ENCODE peak calls at places on chromosome 19, in seven cellular contexts. T is mesenchymal stem cell, J is H9, N is neuronal stem cell, D is H1, F is IMR-90, P is trophoblast cell. L is an unnamed sample. For H3K27me3, the result is how much of the 10 kb centered on the place peaks cover.

GRCh38 chr19:44455100-44455499 is 6.8 kb upstream of the ZNF229 start:
- DNase-seq in T (no peak), J (no peak), N (no peak), D (no peak), F (no peak), P (no peak), L (no peak)

GRCh38 chr19:6521718-6522646 is 8.8 kb upstream of the TNFSF9 start:
- DNase-seq in T (no peak), J (no peak), N (no peak), D (no peak), F (no peak), P (no peak), L (peak)

GRCh38 chr19:31285744-31286143 is 63.5 kb downstream of the TSHZ3 start:
- DNase-seq in T (peak), J (no peak), N (no peak), D (no peak), F (peak), P (no peak), L (no peak)

GRCh38 chr19:52219611-52220010 is 29.8 kb downstream of the PPP2R1A start:
- DNase-seq in T (no peak), J (no peak), N (no peak), D (no peak), F (no peak), P (no peak), L (no peak)

GRCh38 chr19:44891016-44891882 is at the start of gene TOMM40:
- DNase-seq in T (peak), J (no peak), N (no peak), D (no peak), F (peak), P (no peak), L (peak)

GRCh38 chr19:6087074-6087506 is 23.2 kb downstream of the RFX2 start:
- DNase-seq in T (no peak), J (no peak), N (peak), D (no peak), F (no peak), P (peak), L (peak)

GRCh38 chr19:29533578-29534544 is 8.1 kb downstream of the VSTM2B start:
- DNase-seq in T (no peak), J (peak), N (no peak), D (no peak), F (no peak), P (no peak), L (no peak)

GRCh38 chr19:35027851-35028599 is 2.2 kb upstream of the SCN1B start:
- DNase-seq in T (no peak), J (no peak), N (no peak), D (no peak), F (peak), P (no peak), L (peak)

GRCh38 chr19:28638445-28638844 is 574.5 kb downstream of the UQCRFS1 start:
- DNase-seq in T (no peak), J (no peak), N (no peak), D (no peak), F (no peak), P (no peak), L (no peak)

GRCh38 chr19:38384209-38385027 is 3.4 kb downstream of the GGN start:
- DNase-seq in T (peak), J (peak), N (no peak), D (no peak), F (no peak), P (no peak), L (peak)

GRCh38 chr19:34851277-34851804 is 75.4 kb upstream of the ZNF30 start:
- DNase-seq in T (no peak), J (peak), N (no peak), D (no peak), F (no peak), P (no peak), L (peak)

GRCh38 chr19:38084196-38084595 is 139.8 kb downstream of the DPF1 start:
- DNase-seq in T (no peak), J (no peak), N (no peak), D (no peak), F (no peak), P (peak), L (no peak)

GRCh38 chr19:23392706-23393105 is 2.6 kb downstream of the ZNF91 start:
- DNase-seq in T (no peak), J (no peak), N (no peak), D (no peak), F (no peak), P (peak), L (peak)

GRCh38 chr19:35451278-35452096 is 3.4 kb downstream of the FFAR2 start:
- DNase-seq in T (no peak), J (no peak), N (no peak), D (no peak), F (no peak), P (no peak), L (no peak)

GRCh38 chr19:53647350-53647749 is 15.6 kb downstream of the DPRX start:
- DNase-seq in T (no peak), J (no peak), N (no peak), D (no peak), F (no peak), P (no peak), L (no peak)

GRCh38 chr19:30719189-30719990 is 347.2 kb downstream of the ZNF536 start:
- DNase-seq in T (peak), J (peak), N (no peak), D (no peak), F (no peak), P (no peak), L (peak)

GRCh38 chr19:46461537-46461936 is 9.8 kb downstream of the PNMA8A start:
- DNase-seq in T (no peak), J (no peak), N (no peak), D (no peak), F (no peak), P (no peak), L (no peak)

GRCh38 chr19:49871349-49871985 is 4.1 kb upstream of the PNKP start:
- DNase-seq in T (no peak), J (no peak), N (no peak), D (no peak), F (no peak), P (no peak), L (no peak)

GRCh38 chr19:4304509-4305252 is at the start of gene FSD1:
- DNase-seq in T (peak), J (peak), N (peak), D (peak), F (peak), P (no peak), L (peak)

GRCh38 chr19:48554385-48555091 is 2.6 kb downstream of the SULT2B1 start:
- DNase-seq in T (no peak), J (peak), N (peak), D (peak), F (no peak), P (peak), L (peak)

GRCh38 chr19:5588441-5588840 is 20.7 kb upstream of the TINCR start:
- DNase-seq in T (no peak), J (no peak), N (no peak), D (no peak), F (no peak), P (no peak), L (no peak)

GRCh38 chr19:3556978-3557460 is 367 bp downstream of the MFSD12 start:
- DNase-seq in T (peak), J (peak), N (no peak), D (no peak), F (peak), P (peak), L (peak)

GRCh38 chr19:23309926-23310325 is 59.7 kb upstream of the ZNF724 start:
- DNase-seq in T (no peak), J (no peak), N (no peak), D (no peak), F (no peak), P (no peak), L (no peak)

GRCh38 chr19:49793561-49793840 is 19.6 kb downstream of the FUZ start:
- DNase-seq in T (peak), J (no peak), N (no peak), D (no peak), F (peak), P (no peak), L (no peak)

GRCh38 chr19:16067205-16067938 is 8.9 kb upstream of the TPM4 start:
- DNase-seq in T (no peak), J (no peak), N (no peak), D (no peak), F (peak), P (no peak), L (no peak)

GRCh38 chr19:54938906-54939305 is 8.4 kb downstream of the NLRP7 start:
- DNase-seq in T (no peak), J (no peak), N (no peak), D (no peak), F (no peak), P (peak), L (no peak)

GRCh38 chr19:3324405-3324856 is 42.0 kb upstream of the NFIC start:
- DNase-seq in T (peak), J (peak), N (no peak), D (no peak), F (no peak), P (peak), L (peak)

GRCh38 chr19:55261671-55262126 is 2.9 kb upstream of the PPP6R1 start:
- DNase-seq in T (no peak), J (peak), N (no peak), D (no peak), F (no peak), P (no peak), L (peak)

GRCh38 chr19:4474504-4475136 is 2.5 kb downstream of the HDGFL2 start:
- DNase-seq in T (peak), J (peak), N (peak), D (peak), F (peak), P (no peak), L (peak)

GRCh38 chr19:44570984-44571684 is 41.7 kb upstream of the CEACAM20 start:
- DNase-seq in T (peak), J (peak), N (peak), D (no peak), F (peak), P (peak), L (peak)

DNA sequence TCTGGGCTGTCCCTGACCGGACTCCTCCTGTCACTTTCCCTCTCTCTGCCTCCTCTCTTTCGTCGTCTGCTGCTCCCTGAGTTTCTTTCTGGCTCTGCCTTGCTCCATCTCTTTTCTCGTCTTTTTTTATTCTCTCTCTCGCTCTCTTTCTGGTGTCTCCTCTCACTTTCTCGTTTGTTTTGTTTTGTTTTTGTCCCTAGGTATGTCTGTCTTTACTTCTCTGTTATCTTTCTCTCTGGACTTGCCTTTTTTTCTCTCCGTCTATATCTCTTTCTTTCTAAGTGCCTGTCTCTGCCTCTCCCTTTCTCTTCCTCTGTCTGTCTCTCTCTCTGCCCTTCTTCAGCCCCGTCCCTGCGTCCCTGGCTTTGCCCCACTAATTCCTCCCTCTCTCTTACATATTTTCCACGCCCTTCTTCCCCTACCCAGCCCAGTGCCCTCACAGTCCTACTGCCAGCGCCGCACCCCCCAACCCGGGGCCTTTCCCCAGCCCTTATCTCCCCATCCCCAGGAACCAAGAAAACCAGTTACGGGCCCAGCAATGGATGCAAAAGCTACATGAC is 48.1 kb upstream of the SHKBP1 start:
- DNase-seq in T (no peak), J (no peak), N (no peak), D (no peak), F (no peak), P (no peak), L (no peak)
- H2AK5ac ChIP-seq in T (peak), J (no peak), N (peak), D (no peak), F (peak), P (no peak), L (no peak)

GRCh38 chr19:51122112-51122981 is 2.4 kb upstream of the SIGLEC9 start:
- DNase-seq in T (peak), J (no peak), N (no peak), D (no peak), F (no peak), P (no peak), L (no peak)
- H3K27me3 ChIP-seq in T (under half), J (under half), N (under half), D (under half), F (under half), P (under half), L (under half)

DNA sequence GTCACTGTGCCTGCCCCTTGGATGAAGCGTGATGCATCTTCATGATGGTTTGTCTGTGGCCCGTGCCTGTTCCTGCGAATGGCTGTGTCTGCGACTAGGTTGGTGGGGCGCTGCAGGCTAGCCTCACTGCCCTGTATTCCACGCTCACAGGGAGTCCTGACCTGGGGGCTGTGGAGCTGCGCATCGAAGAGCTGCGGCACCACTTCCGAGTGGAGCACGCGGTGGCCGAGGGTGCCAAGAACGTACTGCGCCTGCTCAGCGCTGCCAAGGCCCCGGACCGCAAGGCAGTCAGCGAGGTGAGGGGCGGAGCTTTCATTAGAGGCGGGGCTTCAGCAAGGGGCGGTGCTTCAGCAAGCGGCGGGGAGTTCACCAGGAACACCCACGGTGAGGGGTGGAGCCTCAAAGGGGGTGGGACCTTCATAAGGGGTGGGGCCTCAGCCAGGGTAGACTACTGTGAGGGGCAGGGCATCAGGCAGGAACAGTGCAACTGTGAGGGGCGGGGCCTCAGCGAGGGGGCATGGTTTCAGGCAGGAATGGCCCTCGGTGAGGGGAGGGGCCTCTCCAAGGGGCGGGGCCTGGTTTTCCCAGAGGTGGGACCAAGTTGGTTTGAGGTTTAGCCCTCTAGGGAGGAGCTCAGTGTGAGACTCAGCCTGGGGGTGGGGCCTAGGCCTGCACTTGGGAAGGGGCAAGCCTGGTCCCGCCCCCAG is 17.2 kb downstream of the PKN1 start:
- DNase-seq in T (peak), J (peak), N (no peak), D (peak), F (no peak), P (no peak), L (peak)
- H2AK5ac ChIP-seq in T (no peak), J (no peak), N (no peak), D (peak), F (no peak), P (no peak), L (no peak)

DNA sequence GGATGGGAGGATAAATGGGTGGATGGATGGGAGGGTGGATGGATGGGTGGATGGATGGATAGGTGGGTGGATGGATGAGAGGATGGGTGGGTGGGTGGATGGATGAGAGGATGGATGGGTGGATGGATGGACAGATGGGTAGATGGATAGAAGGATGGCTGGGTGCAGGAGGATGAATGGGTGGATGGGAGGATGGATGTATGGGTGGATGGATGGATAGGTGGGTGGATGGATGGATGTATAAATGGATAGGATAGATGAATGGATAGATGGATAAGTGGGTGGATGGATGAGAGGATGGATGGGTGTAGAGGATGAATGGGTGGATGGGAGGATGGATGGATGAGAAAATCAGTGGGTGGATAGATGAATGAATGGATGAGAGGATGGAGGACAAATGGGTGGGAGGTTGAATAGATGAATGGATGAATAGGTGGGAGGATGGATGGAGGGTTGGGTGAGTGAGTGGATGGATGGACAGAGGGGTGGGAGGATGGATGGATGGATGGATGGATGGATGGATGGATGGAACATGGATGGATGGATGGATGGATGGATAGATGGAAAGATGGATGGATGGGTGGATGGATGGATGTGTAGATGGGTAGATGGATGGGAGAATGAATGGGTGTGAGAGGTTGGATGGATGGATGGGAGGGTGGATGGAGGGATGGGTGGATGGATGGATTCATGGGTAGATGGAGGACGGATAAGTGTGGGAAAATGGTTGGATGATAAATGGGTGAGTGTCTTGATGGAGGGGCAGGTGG is 35.9 kb upstream of the ONECUT3 start:
- DNase-seq in T (no peak), J (no peak), N (no peak), D (no peak), F (no peak), P (no peak), L (no peak)
- H3K27me3 ChIP-seq in T (under half), J (under half), N (under half), D (under half), F (half or more), P (under half), L (under half)

DNA sequence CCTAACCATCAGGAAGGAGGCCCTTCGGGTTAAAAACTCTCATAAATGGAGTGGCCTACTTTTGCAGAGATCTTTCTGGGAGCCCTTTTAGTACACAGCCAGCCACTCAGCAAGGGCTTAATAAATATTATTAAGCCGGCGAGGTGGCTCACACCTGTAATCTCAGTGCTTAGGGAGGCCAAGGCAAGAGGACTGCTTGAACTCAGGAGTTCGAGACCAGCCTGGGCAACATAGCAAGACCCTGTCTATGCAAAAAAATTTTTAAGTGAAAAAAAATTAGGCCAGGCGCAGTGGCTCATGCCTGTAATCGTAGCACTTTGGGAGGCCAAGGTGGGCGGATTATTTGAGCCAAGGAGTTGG is 810 bp upstream of the KANK2 start:
- DNase-seq in T (no peak), J (no peak), N (no peak), D (no peak), F (no peak), P (no peak), L (no peak)
- H2AK5ac ChIP-seq in T (no peak), J (no peak), N (no peak), D (no peak), F (peak), P (no peak), L (no peak)

DNA sequence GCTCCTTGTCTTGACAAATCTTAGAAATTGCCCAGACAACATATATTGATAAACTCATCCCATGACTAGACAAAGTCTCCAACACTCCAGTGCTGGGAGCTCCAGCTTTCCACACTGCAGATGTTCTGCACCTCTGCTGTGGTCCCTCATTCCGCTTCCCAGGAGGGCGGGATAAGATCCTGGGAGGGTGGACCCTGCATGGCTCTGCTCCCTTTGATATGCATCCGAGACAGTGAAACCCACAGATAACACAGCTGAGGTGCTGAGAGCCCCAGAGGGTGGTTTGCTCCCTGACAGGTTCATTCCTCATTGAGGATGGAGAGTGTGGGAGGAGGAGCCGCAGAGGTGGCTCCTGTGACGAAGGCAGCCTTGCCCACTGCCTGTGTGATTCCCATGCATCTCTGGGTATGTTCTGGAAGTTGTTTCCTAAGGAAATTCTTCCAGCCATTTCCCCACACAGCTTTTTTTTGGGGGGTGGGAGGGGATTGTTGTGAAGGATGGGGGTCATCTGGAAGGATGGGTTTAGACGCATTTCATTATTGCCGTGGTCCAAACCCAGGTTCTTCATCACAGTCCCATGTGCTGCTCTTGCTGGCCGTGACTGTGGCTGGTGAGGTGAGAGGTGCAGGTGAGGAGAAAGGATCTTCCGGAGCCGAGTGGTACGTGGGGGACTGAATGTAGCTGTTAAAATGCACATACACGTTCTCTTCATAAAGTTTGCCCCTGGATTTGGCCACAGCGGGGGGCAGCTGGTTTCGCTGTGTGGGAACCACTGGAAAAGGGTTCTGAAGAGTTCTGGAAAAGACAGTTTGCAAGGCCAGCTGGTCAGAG is 46.4 kb downstream of the SLC7A9 start:
- DNase-seq in T (no peak), J (no peak), N (no peak), D (no peak), F (no peak), P (no peak), L (peak)
- H3K27me3 ChIP-seq in T (under half), J (under half), N (under half), D (under half), F (under half), P (under half), L (under half)

GRCh38 chr19:13764101-13764807 is at the start of gene MRI1:
- DNase-seq in T (peak), J (peak), N (peak), D (no peak), F (peak), P (peak), L (peak)
- H2AK5ac ChIP-seq in T (peak), J (no peak), N (peak), D (no peak), F (peak), P (no peak), L (no peak)

GRCh38 chr19:1769645-1769985 is 16.3 kb downstream of the ONECUT3 start:
- DNase-seq in T (no peak), J (no peak), N (no peak), D (no peak), F (no peak), P (no peak), L (no peak)
- H3K27me3 ChIP-seq in T (half or more), J (under half), N (under half), D (half or more), F (half or more), P (half or more), L (under half)

DNA sequence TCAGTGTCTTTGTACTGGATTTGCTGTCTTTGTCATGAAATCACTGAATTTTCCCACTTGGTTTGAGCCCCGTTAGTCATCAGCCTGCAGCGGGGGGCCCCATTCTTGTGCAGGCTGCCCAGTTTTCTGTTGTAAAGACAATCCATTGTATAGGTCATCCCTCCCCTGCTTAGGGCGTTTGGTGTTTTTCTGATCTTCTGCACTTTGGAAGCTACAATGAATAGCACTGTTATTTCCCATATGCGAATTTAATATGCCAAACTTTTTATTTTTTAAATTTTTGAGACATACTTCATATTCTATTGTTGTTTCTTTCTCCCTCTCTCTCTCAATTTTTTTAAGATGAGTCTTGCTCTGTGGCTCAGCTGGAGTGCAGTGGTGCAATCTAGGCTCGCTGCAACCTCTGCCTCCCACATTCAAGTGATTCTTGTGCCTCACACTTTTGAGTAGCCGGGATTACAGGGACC is 9.0 kb downstream of the SLC27A1 start:
- DNase-seq in T (peak), J (no peak), N (no peak), D (no peak), F (peak), P (peak), L (no peak)
- H2AK5ac ChIP-seq in T (no peak), J (no peak), N (no peak), D (no peak), F (no peak), P (no peak), L (no peak)